ENCODE peak calls at places on chromosome 20, in four cellular contexts. L is testis, J is left lung, F is ovary. H is an unnamed sample. For H3K4me1, the result is how much of the 10 kb centered on the place peaks cover.

GRCh38 chr20:6007529-6008103 is 46.2 kb downstream of the LRRN4 start:
- DNase-seq in L (no peak), J (no peak), F (no peak), H (no peak)

GRCh38 chr20:17650816-17651760 is 31.0 kb downstream of the RRBP1 start:
- DNase-seq in L (no peak), J (no peak), F (no peak), H (no peak)

GRCh38 chr20:12051206-12052163 is 133.8 kb downstream of the BTBD3 start:
- DNase-seq in L (no peak), J (no peak), F (no peak), H (no peak)

GRCh38 chr20:45497971-45498494 is 17.4 kb downstream of the SPINT3 start:
- DNase-seq in L (no peak), J (no peak), F (no peak), H (no peak)

GRCh38 chr20:33234050-33234449 is 1.7 kb upstream of the BPIFA1 start:
- DNase-seq in L (no peak), J (no peak), F (no peak), H (no peak)

GRCh38 chr20:11850901-11851300 is 66.8 kb upstream of the BTBD3 start:
- DNase-seq in L (no peak), J (no peak), F (no peak), H (no peak)

GRCh38 chr20:60872224-60872623 is 379.8 kb upstream of the CDH4 start:
- DNase-seq in L (no peak), J (no peak), F (no peak), H (no peak)

GRCh38 chr20:49228676-49229075 is 9.5 kb downstream of the DDX27 start:
- DNase-seq in L (no peak), J (no peak), F (no peak), H (no peak)

GRCh38 chr20:48676795-48677447 is 150.9 kb downstream of the PREX1 start:
- DNase-seq in L (no peak), J (no peak), F (no peak), H (peak)

GRCh38 chr20:10613911-10614310 is 59.9 kb downstream of the JAG1 start:
- DNase-seq in L (no peak), J (no peak), F (no peak), H (no peak)

GRCh38 chr20:33838035-33838864 is 27.1 kb downstream of the CHMP4B start:
- DNase-seq in L (no peak), J (no peak), F (no peak), H (no peak)

GRCh38 chr20:6668546-6668945 is 98.9 kb upstream of the BMP2 start:
- DNase-seq in L (no peak), J (no peak), F (no peak), H (no peak)

DNA sequence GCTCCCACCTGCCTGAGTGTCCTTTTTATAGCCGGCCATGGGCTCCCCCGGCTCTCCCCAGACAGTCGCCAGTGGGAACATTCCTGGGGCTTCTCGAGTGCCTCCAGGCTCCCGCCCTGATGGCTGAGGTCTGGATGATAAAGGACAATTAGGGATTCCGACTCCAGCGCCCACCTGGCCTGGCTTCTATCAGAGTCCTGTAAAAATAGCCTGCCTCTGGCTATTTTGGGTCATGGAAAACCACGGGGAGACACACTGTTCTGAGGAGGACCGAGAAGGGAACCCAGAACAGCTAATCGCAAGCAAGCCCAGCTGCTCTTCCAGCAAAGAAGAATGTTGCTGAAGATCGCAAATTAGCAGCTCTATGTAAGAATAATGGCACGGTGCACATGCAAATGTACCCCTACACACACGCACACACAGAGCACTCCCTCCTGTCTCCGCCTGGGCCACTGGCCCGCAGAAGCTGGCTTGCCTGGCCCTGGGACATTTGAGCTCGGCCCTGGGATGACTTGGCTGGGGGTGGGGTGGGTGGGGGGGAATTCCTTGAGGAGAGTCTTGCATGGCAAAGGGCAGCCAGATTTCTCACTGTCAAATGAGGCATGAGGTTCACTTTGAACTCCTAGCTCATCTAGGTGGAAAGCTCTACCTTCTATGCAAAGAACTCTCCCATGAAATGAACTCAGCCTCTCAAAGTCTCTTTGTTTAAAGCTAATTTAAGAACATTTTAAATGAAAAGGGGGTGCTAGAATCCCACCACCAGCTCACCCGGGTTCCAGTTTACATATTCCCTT is 55.3 kb downstream of the CTCFL start:
- DNase-seq in L (peak), J (no peak), F (no peak), H (peak)
- H3K27ac ChIP-seq in L (no peak), J (no peak), F (no peak), H (peak)

DNA sequence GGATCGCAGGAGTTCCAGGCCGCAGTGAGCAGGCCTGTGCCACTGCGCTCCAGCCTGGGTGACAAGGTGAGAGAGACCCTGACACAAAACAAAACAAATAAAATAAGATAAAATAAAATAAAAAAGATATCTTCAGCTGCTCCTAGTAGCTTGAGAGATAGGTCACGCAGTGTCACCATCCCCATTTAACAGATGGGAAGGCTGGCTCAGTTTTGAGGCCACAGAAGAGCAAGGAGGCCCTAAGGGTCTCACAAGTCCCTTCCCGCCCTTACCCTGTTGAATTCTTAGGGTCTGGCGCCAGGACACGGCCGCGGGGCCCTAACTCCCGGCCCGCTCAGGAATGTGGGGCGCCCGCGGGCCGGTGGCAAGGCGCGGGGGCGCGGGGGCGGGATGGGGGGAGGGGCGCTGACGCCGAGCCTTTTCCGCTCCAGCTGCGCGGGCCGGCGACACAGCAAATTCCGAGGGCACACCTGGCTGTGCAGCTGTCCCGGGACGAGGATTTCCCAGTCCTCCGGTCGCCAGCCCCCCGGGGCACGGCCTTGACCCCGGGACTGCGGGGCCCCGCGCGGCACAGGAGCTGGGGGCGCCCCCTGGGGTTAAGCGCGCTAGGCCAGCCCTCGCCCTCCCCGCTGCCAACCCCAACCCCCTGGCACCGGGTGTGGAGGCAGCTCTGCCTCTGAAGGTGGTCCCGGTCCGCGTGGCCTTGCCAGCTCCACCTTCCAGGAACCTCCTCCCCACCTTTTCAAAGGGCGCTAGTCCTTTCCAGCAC is 10.3 kb upstream of the R3HDML start:
- DNase-seq in L (no peak), J (no peak), F (no peak), H (no peak)
- H3K4me3 ChIP-seq in L (peak), J (no peak), F (peak), H (peak)

DNA sequence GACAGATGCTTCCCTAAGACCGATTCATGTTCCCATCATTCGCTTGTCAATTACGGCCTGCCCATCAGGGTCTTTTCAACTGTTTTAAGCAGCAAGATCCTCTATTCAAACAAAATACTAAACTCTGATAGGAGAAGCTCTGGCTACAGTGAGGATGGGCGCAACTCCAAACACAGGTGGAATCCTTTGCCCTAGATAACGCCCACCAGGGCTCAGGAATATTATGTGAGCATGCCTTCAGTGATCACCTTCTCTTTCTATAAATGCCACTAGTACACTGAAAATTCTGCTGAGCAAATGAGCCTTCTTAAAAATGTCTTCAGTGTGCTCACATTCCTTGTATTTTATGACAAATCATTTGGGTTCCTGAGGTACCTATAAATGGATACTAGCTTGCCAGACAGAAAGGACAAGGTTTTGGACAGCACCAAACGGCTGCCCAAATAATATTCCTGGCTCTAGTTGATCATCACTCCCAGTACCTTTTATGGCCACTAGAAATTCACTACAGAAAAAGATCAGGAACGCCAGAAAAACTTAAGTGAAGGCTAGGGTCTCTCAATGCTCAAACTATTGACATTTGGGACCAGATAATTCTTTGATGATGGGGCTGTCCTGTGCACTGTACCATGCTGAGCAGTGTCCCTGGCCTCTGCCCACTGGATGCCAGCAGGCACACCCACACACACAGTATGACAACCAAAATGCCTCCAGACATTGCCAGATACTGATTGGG is 13.1 kb downstream of the ZNF217 start:
- DNase-seq in L (no peak), J (no peak), F (no peak), H (no peak)
- H3K4me1 ChIP-seq in L (under half), J (half or more), F (under half), H (under half)

GRCh38 chr20:31717478-31717946 is 5.2 kb downstream of the BCL2L1 start:
- DNase-seq in L (no peak), J (no peak), F (no peak), H (no peak)
- H3K27ac ChIP-seq in L (peak), J (peak), F (no peak), H (peak)

DNA sequence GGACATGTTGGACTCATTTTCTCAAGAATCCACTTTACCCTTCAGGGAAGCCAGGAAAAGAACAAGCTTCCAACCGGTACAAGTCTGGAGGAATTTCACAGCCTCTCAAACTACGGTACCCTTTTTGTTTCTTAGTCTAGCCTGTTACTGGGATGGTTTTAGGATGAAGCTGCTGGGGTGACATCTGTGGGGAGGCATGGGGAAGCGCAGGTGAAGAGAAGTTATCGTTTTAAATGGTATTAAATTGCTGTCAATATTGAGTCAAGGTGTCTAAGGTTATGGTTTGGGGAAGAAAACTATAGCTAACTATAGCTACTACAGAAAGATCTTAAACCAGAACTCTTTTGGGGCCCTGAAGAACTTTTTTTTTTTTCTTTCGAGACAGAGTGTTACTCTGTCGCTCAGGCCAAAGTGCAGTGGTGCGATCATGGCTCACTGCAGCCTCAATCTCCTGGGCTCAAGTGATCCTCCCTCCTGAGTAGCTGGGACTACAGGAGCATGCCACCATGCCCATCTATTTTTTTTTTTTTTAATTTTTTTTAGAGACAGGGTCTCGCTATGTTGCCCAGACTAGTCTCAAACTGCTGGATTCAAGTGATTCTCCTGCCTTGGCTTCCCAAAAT is 128.7 kb downstream of the RIN2 start:
- DNase-seq in L (no peak), J (no peak), F (no peak), H (no peak)
- H3K4me3 ChIP-seq in L (no peak), J (peak), F (no peak), H (peak)

GRCh38 chr20:35884541-35884865 is 69.8 kb downstream of the SCAND1 start:
- DNase-seq in L (no peak), J (no peak), F (no peak), H (no peak)
- H3K4me1 ChIP-seq in L (under half), J (under half), F (under half), H (under half)

DNA sequence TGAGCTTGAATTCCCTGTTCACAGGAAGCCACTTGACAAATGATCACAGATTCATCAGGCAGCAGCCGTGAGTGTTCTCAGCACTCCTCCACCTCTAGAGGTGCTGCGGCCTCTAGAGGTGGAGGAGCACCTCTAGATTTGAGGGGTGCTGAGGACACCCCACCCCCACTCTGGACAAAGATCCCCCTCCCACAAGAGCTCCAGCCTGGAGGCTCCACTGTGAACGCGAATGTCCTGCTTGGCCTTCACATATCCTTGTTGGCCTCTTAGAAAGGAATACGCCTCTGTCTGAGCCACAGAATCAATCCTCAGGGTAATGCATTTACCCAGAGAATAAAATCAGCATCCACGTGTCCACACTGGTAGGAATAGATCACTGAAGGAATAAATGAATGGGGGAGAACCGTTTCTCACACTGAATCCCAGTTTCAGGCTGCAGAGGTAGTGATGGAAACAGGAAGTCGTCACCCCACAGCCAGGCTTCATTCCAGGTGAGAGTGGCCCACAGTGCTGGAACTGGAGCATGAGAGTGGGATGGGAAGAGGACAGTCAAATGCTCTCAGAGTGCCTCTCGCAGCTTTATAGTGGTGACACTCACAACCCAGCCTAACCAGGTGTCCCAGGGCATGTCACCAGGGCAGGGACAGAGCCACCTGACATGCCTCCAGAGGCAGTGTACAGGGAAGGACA is 16.6 kb downstream of the NPEPL1 start:
- DNase-seq in L (peak), J (no peak), F (peak), H (no peak)
- H3K27ac ChIP-seq in L (no peak), J (no peak), F (no peak), H (no peak)

GRCh38 chr20:63169731-63170130 is 46.2 kb downstream of the YTHDF1 start:
- DNase-seq in L (no peak), J (peak), F (no peak), H (no peak)
- H3K4me3 ChIP-seq in L (no peak), J (no peak), F (no peak), H (no peak)

GRCh38 chr20:58718121-58718563 is 25.5 kb downstream of the NPEPL1 start:
- DNase-seq in L (no peak), J (peak), F (peak), H (no peak)

GRCh38 chr20:58714923-58715708 is 22.5 kb downstream of the NPEPL1 start:
- DNase-seq in L (no peak), J (peak), F (peak), H (peak)

GRCh38 chr20:58715709-58716475 is 23.3 kb downstream of the NPEPL1 start:
- DNase-seq in L (no peak), J (peak), F (peak), H (no peak)

GRCh38 chr20:58717278-58718091 is 24.9 kb downstream of the NPEPL1 start:
- DNase-seq in L (no peak), J (peak), F (peak), H (peak)

GRCh38 chr20:58716476-58717277 is 24.1 kb downstream of the NPEPL1 start:
- DNase-seq in L (no peak), J (peak), F (peak), H (no peak)
- H3K4me1 ChIP-seq in L (under half), J (under half), F (under half), H (under half)

H was measured in right cardiac atrium.